ENCODE peak calls at places on chromosomes 13 and 19, in six cellular contexts. Y is CD4-positive, alpha-beta T cell; U is RCC 7860; A is EL; K is activated CD8-positive, alpha-beta T cell treated with anti-CD3 and anti-CD28 coated beads, Interleukin-2, amount 10 ng/mL, durations not matched to agents 7 days and 5 days; B is A549. D is an unnamed sample.

GRCh38 chr13:73585236-73585635 is 526.4 kb downstream of the KLF5 start:
- DNase-seq in Y (no peak), U (no peak), A (no peak), K (no peak), B (no peak), D (no peak)

GRCh38 chr13:20312292-20312691 is 80.2 kb upstream of the GJB6 start:
- DNase-seq in Y (no peak), U (no peak), A (no peak), K (no peak), B (no peak), D (no peak)

GRCh38 chr13:45353895-45354294 is 12.9 kb upstream of the TPT1 start:
- DNase-seq in Y (no peak), U (no peak), A (no peak), K (no peak), B (no peak), D (no peak)

GRCh38 chr13:100235311-100235901 is 146.5 kb downstream of the PCCA start:
- DNase-seq in Y (no peak), U (peak; percentile 42), A (peak; percentile 57), K (peak; percentile 31), B (peak; percentile 46), D (peak; percentile 74)

GRCh38 chr19:45494261-45494916 is 2.5 kb downstream of the RTN2 start:
- DNase-seq in Y (no peak), U (no peak), A (no peak), K (no peak), B (no peak), D (peak; percentile 59)

GRCh38 chr19:8206147-8207087 is 2.8 kb upstream of the CERS4 start:
- DNase-seq in Y (no peak), U (no peak), A (no peak), K (no peak), B (no peak), D (no peak)

GRCh38 chr13:112733661-112734379 is 44.0 kb downstream of the ATP11A start:
- DNase-seq in Y (no peak), U (no peak), A (no peak), K (no peak), B (no peak), D (no peak)

GRCh38 chr19:17112271-17112670 is 36.7 kb downstream of the MYO9B start:
- DNase-seq in Y (no peak), U (no peak), A (no peak), K (no peak), B (no peak), D (no peak)

GRCh38 chr13:80473695-80474094 is 132.8 kb upstream of the SPRY2 start:
- DNase-seq in Y (no peak), U (no peak), A (peak; percentile 8), K (no peak), B (peak; percentile 71), D (no peak)

GRCh38 chr19:39416626-39417120 is 4.2 kb downstream of the PLEKHG2 start:
- DNase-seq in Y (no peak), U (no peak), A (no peak), K (no peak), B (no peak), D (no peak)

GRCh38 chr19:48613024-48613851 is 1.6 kb downstream of the FAM83E start:
- DNase-seq in Y (no peak), U (peak; percentile 18), A (no peak), K (no peak), B (no peak), D (peak; percentile 71)

GRCh38 chr19:8494158-8494557 is 8.3 kb downstream of the PRAM1 start:
- DNase-seq in Y (no peak), U (no peak), A (no peak), K (peak; percentile 46), B (no peak), D (no peak)

GRCh38 chr19:19137556-19138109 is 645 bp downstream of the TMEM161A start:
- DNase-seq in Y (no peak), U (no peak), A (peak; percentile 30), K (no peak), B (no peak), D (no peak)

GRCh38 chr13:22080832-22081231 is 410.0 kb downstream of the FGF9 start:
- DNase-seq in Y (no peak), U (no peak), A (no peak), K (no peak), B (no peak), D (no peak)

GRCh38 chr13:44109986-44110640 is 230.4 kb downstream of the LACC1 start:
- DNase-seq in Y (no peak), U (peak; percentile 79), A (no peak), K (no peak), B (peak; percentile 53), D (peak; percentile 50)

GRCh38 chr19:46115396-46116109 is 8.9 kb downstream of the IGFL3 start:
- DNase-seq in Y (no peak), U (peak; percentile 65), A (peak; percentile 73), K (peak; percentile 27), B (no peak), D (no peak)

GRCh38 chr19:18220632-18221275 is 5.5 kb downstream of the PDE4C start:
- DNase-seq in Y (no peak), U (no peak), A (no peak), K (no peak), B (no peak), D (peak; percentile 47)

GRCh38 chr19:44657211-44657921 is 13.7 kb downstream of the PVR start:
- DNase-seq in Y (peak; percentile 50), U (no peak), A (peak; percentile 69), K (peak; percentile 76), B (peak; percentile 77), D (peak; percentile 78)

GRCh38 chr19:53537126-53537522 is 821 bp upstream of the ZNF331 start:
- DNase-seq in Y (no peak), U (no peak), A (no peak), K (peak; percentile 23), B (no peak), D (no peak)

GRCh38 chr13:110443633-110444225 is 117.8 kb downstream of the RAB20 start:
- DNase-seq in Y (no peak), U (no peak), A (peak; percentile 10), K (no peak), B (no peak), D (no peak)